ENCODE peak calls at places on chromosomes 11 and 22, in four cellular contexts. K, F, H and X are unnamed samples.

GRCh38 chr11:67002297-67002913 is 20.5 kb upstream of the SYT12 start:
- DNase-seq in K (no peak), F (no peak), H (no peak), X (no peak)

GRCh38 chr11:83410605-83411565 is 124.7 kb upstream of the CCDC90B start:
- DNase-seq in K (no peak), F (no peak), H (no peak), X (no peak)

GRCh38 chr11:2300936-2301630 is 635 bp downstream of the C11orf21 start:
- DNase-seq in K (no peak), F (no peak), H (no peak), X (no peak)

GRCh38 chr11:38791346-38791961 is 2193.4 kb upstream of the RAG2 start:
- DNase-seq in K (no peak), F (no peak), H (peak; percentile 80), X (peak; percentile 75)

GRCh38 chr22:24402460-24403192 is 24.8 kb upstream of the ADORA2A start:
- DNase-seq in K (no peak), F (peak; percentile 72), H (peak; percentile 86), X (peak; percentile 89)

GRCh38 chr22:37230673-37231405 is 13.2 kb downstream of the RAC2 start:
- DNase-seq in K (no peak), F (no peak), H (no peak), X (no peak)

GRCh38 chr22:28711820-28712777 is 29.5 kb downstream of the CHEK2 start:
- DNase-seq in K (no peak), F (no peak), H (peak; percentile 98), X (peak; percentile 94)

GRCh38 chr11:133762538-133762937 is 82.8 kb downstream of the SPATA19 start:
- DNase-seq in K (no peak), F (no peak), H (no peak), X (no peak)

GRCh38 chr11:45332486-45332934 is 46.4 kb upstream of the SYT13 start:
- DNase-seq in K (no peak), F (no peak), H (peak; percentile 49), X (peak; percentile 30)

GRCh38 chr11:86629070-86629706 is 43.2 kb downstream of the ME3 start:
- DNase-seq in K (no peak), F (no peak), H (peak; percentile 80), X (peak; percentile 81)

GRCh38 chr11:31608995-31609394 is 99.4 kb downstream of the ELP4 start:
- DNase-seq in K (no peak), F (no peak), H (no peak), X (no peak)

GRCh38 chr22:44972363-44973083 is 37.3 kb downstream of the PHF21B start:
- DNase-seq in K (no peak), F (no peak), H (no peak), X (no peak)

GRCh38 chr11:36702330-36703054 is 104.5 kb upstream of the RAG2 start:
- DNase-seq in K (no peak), F (no peak), H (peak; percentile 77), X (peak; percentile 72)

GRCh38 chr11:64340671-64341335 is 799 bp downstream of the CCDC88B start:
- DNase-seq in K (peak; percentile 56), F (no peak), H (no peak), X (no peak)

GRCh38 chr22:37476389-37477329 is 9.5 kb downstream of the MFNG start:
- DNase-seq in K (no peak), F (no peak), H (no peak), X (no peak)

GRCh38 chr11:1618231-1618630 is 3.7 kb downstream of the KRTAP5-4 start:
- DNase-seq in K (no peak), F (no peak), H (no peak), X (no peak)

GRCh38 chr11:17275376-17276235 is 933 bp upstream of the NUCB2 start:
- DNase-seq in K (no peak), F (no peak), H (no peak), X (no peak)

GRCh38 chr11:92978226-92979111 is 9.0 kb downstream of the MTNR1B start:
- DNase-seq in K (no peak), F (no peak), H (peak; percentile 11), X (peak; percentile 59)

GRCh38 chr11:75133976-75134375 is 16.9 kb upstream of the SLCO2B1 start:
- DNase-seq in K (no peak), F (no peak), H (no peak), X (no peak)
- H3K4me3 ChIP-seq in K (no peak overlapping the region), F (no peak overlapping the region), H (no peak overlapping the region), X (no peak overlapping the region)

GRCh38 chr22:17095538-17095937 is 10.7 kb downstream of the IL17RA start:
- DNase-seq in K (no peak), F (no peak), H (no peak), X (no peak)
- TF ChIP-seq CTCF in K (no peak), F (no peak), H (peak; percentile 21), X (peak; percentile 63)

GRCh38 chr11:111840143-111840542 is 31.2 kb downstream of the ALG9 start:
- DNase-seq in K (no peak), F (no peak), H (no peak), X (peak; percentile 61)
- H3K4me3 ChIP-seq in K (no peak overlapping the region), F (no peak overlapping the region), H (no peak overlapping the region), X (no peak overlapping the region)

GRCh38 chr22:27603111-27603822 is 198.3 kb downstream of the MN1 start:
- DNase-seq in K (no peak), F (no peak), H (no peak), X (no peak)
- TF ChIP-seq CTCF in K (no peak), F (no peak), H (no peak), X (peak; percentile 9)

GRCh38 chr22:39316440-39317083 is 2.9 kb downstream of the RPL3 start:
- DNase-seq in K (peak; percentile 58), F (peak; percentile 80), H (peak; percentile 95), X (peak; percentile 94)
- H3K4me3 ChIP-seq in K (no peak overlapping the region), F (peak overlapping the region; percentile 91), H (peak overlapping the region; percentile 91), X (peak overlapping the region; percentile 98)

GRCh38 chr11:73402834-73403185 is 26.6 kb downstream of the RELT start:
- DNase-seq in K (no peak), F (no peak), H (no peak), X (peak; percentile 18)
- TF ChIP-seq CTCF in K (no peak), F (no peak), H (no peak), X (peak; percentile 45)

GRCh38 chr22:39080993-39081513 is 4.0 kb downstream of the APOBEC3G start:
- DNase-seq in K (no peak), F (no peak), H (no peak), X (no peak)

GRCh38 chr22:39080052-39080762 is 3.1 kb downstream of the APOBEC3G start:
- DNase-seq in K (no peak), F (no peak), H (no peak), X (no peak)

GRCh38 chr22:39081557-39081956 is 4.5 kb downstream of the APOBEC3G start:
- DNase-seq in K (no peak), F (no peak), H (no peak), X (no peak)

GRCh38 chr22:39077513-39077840 is 402 bp downstream of the APOBEC3G start:
- DNase-seq in K (no peak), F (no peak), H (no peak), X (no peak)

GRCh38 chr22:39078329-39078728 is 1.3 kb downstream of the APOBEC3G start:
- DNase-seq in K (no peak), F (no peak), H (no peak), X (no peak)
- H3K4me3 ChIP-seq in K (peak overlapping the region; percentile 87), F (no peak overlapping the region), H (no peak overlapping the region), X (no peak overlapping the region)

GRCh38 chr11:57777969-57778317 is 16.3 kb downstream of the CTNND1 start:
- DNase-seq in K (no peak), F (no peak), H (no peak), X (peak; percentile 51)

GRCh38 chr11:57781529-57781943 is 19.9 kb downstream of the CTNND1 start:
- DNase-seq in K (no peak), F (no peak), H (no peak), X (no peak)

GRCh38 chr11:57776577-57776976 is 15.0 kb downstream of the CTNND1 start:
- DNase-seq in K (no peak), F (no peak), H (no peak), X (no peak)

GRCh38 chr11:57778318-57779037 is 16.9 kb downstream of the CTNND1 start:
- DNase-seq in K (no peak), F (peak; percentile 86), H (peak; percentile 96), X (peak; percentile 98)

GRCh38 chr11:57779275-57779674 is 17.7 kb downstream of the CTNND1 start:
- DNase-seq in K (no peak), F (no peak), H (no peak), X (peak; percentile 64)
- TF ChIP-seq CTCF in K (no peak), F (no peak), H (no peak), X (peak; percentile 10)

GRCh38 chr11:123357353-123357989 is 72.6 kb upstream of the GRAMD1B start:
- DNase-seq in K (no peak), F (no peak), H (no peak), X (no peak)
- H3K4me3 ChIP-seq in K (peak overlapping the region; percentile 25), F (peak overlapping the region; percentile 62), H (no peak overlapping the region), X (no peak overlapping the region)